ENCODE peak calls at places on chromosomes 6 and 20, in six cellular contexts. One of them, this sample, is unnamed.

GRCh38 chr6:98973571-98973970 is 25.8 kb upstream of the FBXL4 start:
- DNase-seq in fibroblast of lung: no peak
- DNase-seq in mesenchymal stem cell: no peak
- DNase-seq in SK-N-SH: no peak
- DNase-seq in H1: no peak
- DNase-seq in A549: no peak
- DNase-seq in this sample: no peak

GRCh38 chr20:40255368-40255767 is 433.7 kb downstream of the MAFB start:
- DNase-seq in fibroblast of lung: no peak
- DNase-seq in A549: no peak
- DNase-seq in SK-N-SH: no peak
- DNase-seq in mesenchymal stem cell: no peak
- DNase-seq in H1: no peak
- DNase-seq in this sample: no peak

GRCh38 chr20:48217191-48217590 is 431.9 kb upstream of the SULF2 start:
- DNase-seq in fibroblast of lung: no peak
- DNase-seq in H1: no peak
- DNase-seq in A549: no peak
- DNase-seq in SK-N-SH: no peak
- DNase-seq in mesenchymal stem cell: no peak
- DNase-seq in this sample: no peak

GRCh38 chr20:63087872-63088680 is 81.3 kb upstream of the BHLHE23 start:
- DNase-seq in fibroblast of lung: no peak
- DNase-seq in H1: no peak
- DNase-seq in mesenchymal stem cell: no peak
- DNase-seq in A549: no peak
- DNase-seq in SK-N-SH: no peak
- DNase-seq in this sample: no peak

GRCh38 chr6:39377530-39377929 is 55.0 kb upstream of the KCNK16 start:
- DNase-seq in A549: peak; percentile 42
- DNase-seq in fibroblast of lung: peak; percentile 63
- DNase-seq in H1: peak; percentile 60
- DNase-seq in SK-N-SH: peak; percentile 79
- DNase-seq in mesenchymal stem cell: peak; percentile 85
- DNase-seq in this sample: peak; percentile 54

GRCh38 chr6:170132011-170132521 is 158.8 kb downstream of the DLL1 start:
- DNase-seq in SK-N-SH: no peak
- DNase-seq in mesenchymal stem cell: no peak
- DNase-seq in fibroblast of lung: no peak
- DNase-seq in H1: no peak
- DNase-seq in A549: no peak
- DNase-seq in this sample: no peak

GRCh38 chr20:44074252-44075151 is 112.5 kb downstream of the JPH2 start:
- DNase-seq in H1: no peak
- DNase-seq in mesenchymal stem cell: peak; percentile 63
- DNase-seq in fibroblast of lung: peak; percentile 68
- DNase-seq in SK-N-SH: peak; percentile 86
- DNase-seq in A549: no peak
- DNase-seq in this sample: no peak

GRCh38 chr6:95365454-95365853 is 211.9 kb upstream of the MANEA start:
- DNase-seq in H1: no peak
- DNase-seq in A549: no peak
- DNase-seq in SK-N-SH: no peak
- DNase-seq in fibroblast of lung: no peak
- DNase-seq in mesenchymal stem cell: no peak
- DNase-seq in this sample: no peak

GRCh38 chr6:138088307-138088744 is 18.9 kb downstream of the PERP start:
- DNase-seq in mesenchymal stem cell: peak; percentile 91
- DNase-seq in A549: peak; percentile 84
- DNase-seq in SK-N-SH: no peak
- DNase-seq in H1: no peak
- DNase-seq in fibroblast of lung: peak; percentile 90
- DNase-seq in this sample: no peak

GRCh38 chr6:27605401-27606342 is 132.8 kb upstream of the ZNF184 start:
- DNase-seq in SK-N-SH: no peak
- DNase-seq in mesenchymal stem cell: peak; percentile 85
- DNase-seq in fibroblast of lung: peak; percentile 77
- DNase-seq in A549: peak; percentile 91
- DNase-seq in H1: peak; percentile 84
- DNase-seq in this sample: no peak

GRCh38 chr20:30487947-30488926 is 769.2 kb upstream of the DEFB115 start:
- DNase-seq in H1: no peak
- DNase-seq in mesenchymal stem cell: no peak
- DNase-seq in SK-N-SH: no peak
- DNase-seq in A549: no peak
- DNase-seq in fibroblast of lung: no peak
- DNase-seq in this sample: no peak

GRCh38 chr6:7300890-7301289 is 12.1 kb downstream of the SSR1 start:
- DNase-seq in mesenchymal stem cell: no peak
- DNase-seq in A549: no peak
- DNase-seq in H1: no peak
- DNase-seq in fibroblast of lung: no peak
- DNase-seq in SK-N-SH: no peak
- DNase-seq in this sample: no peak

GRCh38 chr20:63011798-63012197 is 5.0 kb upstream of the BHLHE23 start:
- DNase-seq in mesenchymal stem cell: no peak
- DNase-seq in fibroblast of lung: no peak
- DNase-seq in SK-N-SH: no peak
- DNase-seq in A549: no peak
- DNase-seq in H1: no peak
- DNase-seq in this sample: no peak

DNA sequence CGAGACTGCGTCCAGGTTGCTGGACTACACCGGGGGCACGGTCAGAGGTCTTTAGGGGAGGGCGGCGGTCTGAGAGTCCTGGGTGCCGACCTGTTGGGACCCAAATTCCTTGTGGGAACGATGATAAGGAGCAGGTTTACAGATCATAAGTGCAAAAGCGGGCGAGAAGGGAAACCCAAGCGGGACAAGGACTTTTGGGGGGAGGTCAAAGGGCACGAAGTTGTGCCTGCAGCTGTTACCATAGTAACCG is 350 bp upstream of the GNL1 start:
- DNase-seq in fibroblast of lung: no peak
- DNase-seq in H1: peak; percentile 73
- DNase-seq in A549: no peak
- DNase-seq in SK-N-SH: no peak
- DNase-seq in mesenchymal stem cell: no peak
- DNase-seq in this sample: peak; percentile 97
- H3K4me3 ChIP-seq in fibroblast of lung: peak overlapping the region; percentile 100
- H3K4me3 ChIP-seq in H1: peak overlapping the region; percentile 90
- H3K4me3 ChIP-seq in A549: peak overlapping the region; percentile 88
- H3K4me3 ChIP-seq in SK-N-SH: peak overlapping the region; percentile 93
- H3K4me3 ChIP-seq in mesenchymal stem cell: peak overlapping the region; percentile 95
- H3K4me3 ChIP-seq in this sample: peak overlapping the region; percentile 90

DNA sequence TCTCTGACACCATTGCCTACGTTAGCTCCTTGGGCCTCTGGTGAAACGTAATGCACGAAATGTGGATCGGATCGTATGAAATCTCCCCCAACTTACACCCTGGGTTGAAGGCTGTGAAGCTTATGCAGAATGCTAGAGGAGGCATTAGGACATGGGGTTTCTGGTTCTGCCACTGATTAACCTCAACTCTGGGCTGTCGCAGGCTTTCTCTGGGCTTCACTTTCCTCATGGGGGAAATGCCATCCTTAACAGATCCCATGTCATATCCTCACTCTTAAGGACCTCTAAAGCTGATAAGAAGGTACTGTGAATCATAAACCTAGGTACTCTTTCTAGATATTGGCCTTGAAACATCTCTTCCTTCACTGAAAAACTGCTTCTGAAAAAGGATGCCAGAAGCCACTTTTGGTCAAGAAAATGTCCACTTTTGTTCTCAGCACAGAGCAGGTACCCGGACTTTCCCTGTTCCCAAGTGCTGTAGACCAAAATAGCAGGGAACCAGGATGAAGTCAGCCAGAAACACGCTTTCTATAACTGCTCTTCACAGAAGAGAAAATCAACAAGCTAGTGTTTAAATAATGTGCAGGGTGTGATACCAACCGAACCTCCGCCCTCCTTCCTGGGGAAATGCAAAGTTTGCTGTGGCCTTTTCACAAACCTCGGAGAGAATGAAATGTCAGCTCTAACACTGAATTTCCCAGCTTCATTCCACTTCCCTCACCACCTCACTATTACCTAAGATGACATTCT is 118.9 kb downstream of the BACH2 start:
- DNase-seq in SK-N-SH: no peak
- DNase-seq in mesenchymal stem cell: no peak
- DNase-seq in A549: no peak
- DNase-seq in H1: no peak
- DNase-seq in fibroblast of lung: no peak
- DNase-seq in this sample: no peak
- H3K27ac ChIP-seq in SK-N-SH: no peak overlapping the region
- H3K27ac ChIP-seq in mesenchymal stem cell: no peak overlapping the region
- H3K27ac ChIP-seq in A549: no peak overlapping the region
- H3K27ac ChIP-seq in H1: no peak overlapping the region
- H3K27ac ChIP-seq in fibroblast of lung: no peak overlapping the region
- H3K27ac ChIP-seq in this sample: no peak overlapping the region

GRCh38 chr6:44487611-44488010 is 100.1 kb downstream of the CDC5L start:
- DNase-seq in mesenchymal stem cell: no peak
- DNase-seq in fibroblast of lung: peak; percentile 20
- DNase-seq in SK-N-SH: no peak
- DNase-seq in A549: no peak
- DNase-seq in H1: no peak
- DNase-seq in this sample: no peak

GRCh38 chr6:44493593-44493992 is 106.1 kb downstream of the CDC5L start:
- DNase-seq in A549: no peak
- DNase-seq in mesenchymal stem cell: no peak
- DNase-seq in SK-N-SH: no peak
- DNase-seq in H1: no peak
- DNase-seq in fibroblast of lung: no peak
- DNase-seq in this sample: no peak

GRCh38 chr6:44487002-44487401 is 99.5 kb downstream of the CDC5L start:
- DNase-seq in H1: no peak
- DNase-seq in SK-N-SH: no peak
- DNase-seq in mesenchymal stem cell: no peak
- DNase-seq in fibroblast of lung: no peak
- DNase-seq in A549: no peak
- DNase-seq in this sample: no peak

GRCh38 chr6:44493132-44493531 is 105.6 kb downstream of the CDC5L start:
- DNase-seq in fibroblast of lung: no peak
- DNase-seq in SK-N-SH: no peak
- DNase-seq in A549: no peak
- DNase-seq in H1: no peak
- DNase-seq in mesenchymal stem cell: no peak
- DNase-seq in this sample: no peak

DNA sequence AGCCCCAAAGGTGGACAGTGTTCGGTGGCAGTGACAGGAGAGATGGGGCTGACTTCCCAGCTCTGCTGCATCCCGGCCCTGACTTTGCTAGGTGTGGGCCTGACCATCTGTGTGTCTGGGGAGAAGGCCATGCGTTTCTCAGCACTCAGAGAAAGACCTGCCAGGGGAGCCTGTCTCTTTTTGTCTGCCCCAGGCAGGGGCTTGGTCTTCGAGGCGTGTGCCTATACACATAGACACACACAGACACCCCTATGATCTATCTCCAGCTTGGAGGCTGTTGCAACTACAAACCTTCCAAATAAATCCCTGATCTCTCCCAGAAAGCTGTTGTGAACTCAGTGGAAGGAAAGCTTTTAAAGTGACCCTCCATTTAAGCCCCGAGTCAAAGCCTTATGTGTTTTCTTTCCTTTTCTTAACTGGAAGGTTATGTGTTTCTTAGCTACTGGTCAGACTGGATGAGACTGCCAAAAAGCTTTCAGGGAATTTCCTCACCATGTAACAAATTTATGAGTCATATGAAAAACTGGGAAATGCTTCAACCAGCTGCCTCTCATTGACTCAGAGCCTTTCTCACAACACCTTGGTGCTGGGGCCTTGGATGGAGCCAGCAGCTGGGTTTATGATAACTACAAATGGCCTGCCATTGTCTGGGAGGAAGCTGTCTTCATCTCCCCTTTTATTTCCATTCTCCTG is 102.6 kb downstream of the CDC5L start:
- DNase-seq in H1: no peak
- DNase-seq in fibroblast of lung: peak; percentile 99
- DNase-seq in mesenchymal stem cell: peak; percentile 90
- DNase-seq in SK-N-SH: no peak
- DNase-seq in A549: peak; percentile 64
- DNase-seq in this sample: no peak
- H3K4me2 ChIP-seq in H1: no peak overlapping the region
- H3K4me2 ChIP-seq in fibroblast of lung: peak overlapping the region; percentile 73
- H3K4me2 ChIP-seq in mesenchymal stem cell: peak overlapping the region; percentile 30
- H3K4me2 ChIP-seq in SK-N-SH: peak overlapping the region; percentile 52
- H3K4me2 ChIP-seq in A549: peak overlapping the region; percentile 71
- H3K4me2 ChIP-seq in this sample: no peak overlapping the region

GRCh38 chr6:19356692-19357091 is 480.5 kb upstream of the ID4 start:
- DNase-seq in SK-N-SH: no peak
- DNase-seq in mesenchymal stem cell: no peak
- DNase-seq in H1: no peak
- DNase-seq in A549: no peak
- DNase-seq in fibroblast of lung: peak; percentile 34
- DNase-seq in this sample: no peak

GRCh38 chr6:19349429-19349828 is 487.7 kb upstream of the ID4 start:
- DNase-seq in fibroblast of lung: no peak
- DNase-seq in A549: no peak
- DNase-seq in mesenchymal stem cell: no peak
- DNase-seq in SK-N-SH: no peak
- DNase-seq in H1: no peak
- DNase-seq in this sample: no peak

GRCh38 chr6:19354181-19354580 is 483.0 kb upstream of the ID4 start:
- DNase-seq in H1: no peak
- DNase-seq in mesenchymal stem cell: no peak
- DNase-seq in fibroblast of lung: no peak
- DNase-seq in A549: no peak
- DNase-seq in SK-N-SH: no peak
- DNase-seq in this sample: no peak
- H3K4me3 ChIP-seq in H1: no peak overlapping the region
- H3K4me3 ChIP-seq in mesenchymal stem cell: no peak overlapping the region
- H3K4me3 ChIP-seq in fibroblast of lung: no peak overlapping the region
- H3K4me3 ChIP-seq in A549: no peak overlapping the region
- H3K4me3 ChIP-seq in SK-N-SH: no peak overlapping the region
- H3K4me3 ChIP-seq in this sample: no peak overlapping the region

GRCh38 chr6:26536571-26537159 is 1.5 kb upstream of the HMGN4 start:
- DNase-seq in H1: no peak
- DNase-seq in A549: peak; percentile 50
- DNase-seq in SK-N-SH: peak; percentile 41
- DNase-seq in fibroblast of lung: peak; percentile 79
- DNase-seq in mesenchymal stem cell: peak; percentile 82
- DNase-seq in this sample: peak; percentile 92

GRCh38 chr6:26537846-26538571 is at the start of gene HMGN4:
- DNase-seq in mesenchymal stem cell: peak; percentile 95
- DNase-seq in A549: peak; percentile 90
- DNase-seq in fibroblast of lung: peak; percentile 87
- DNase-seq in H1: no peak
- DNase-seq in SK-N-SH: peak; percentile 87
- DNase-seq in this sample: peak; percentile 95

GRCh38 chr6:26538572-26538902 is 371 bp downstream of the HMGN4 start:
- DNase-seq in H1: no peak
- DNase-seq in fibroblast of lung: no peak
- DNase-seq in SK-N-SH: no peak
- DNase-seq in A549: no peak
- DNase-seq in mesenchymal stem cell: no peak
- DNase-seq in this sample: no peak

GRCh38 chr6:26537160-26537845 is 863 bp upstream of the HMGN4 start:
- DNase-seq in SK-N-SH: peak; percentile 78
- DNase-seq in H1: no peak
- DNase-seq in A549: peak; percentile 97
- DNase-seq in fibroblast of lung: peak; percentile 95
- DNase-seq in mesenchymal stem cell: peak; percentile 91
- DNase-seq in this sample: peak; percentile 98

GRCh38 chr6:26538936-26539615 is 910 bp downstream of the HMGN4 start:
- DNase-seq in SK-N-SH: no peak
- DNase-seq in H1: no peak
- DNase-seq in mesenchymal stem cell: peak; percentile 33
- DNase-seq in fibroblast of lung: no peak
- DNase-seq in A549: peak; percentile 21
- DNase-seq in this sample: no peak
- H3K27ac ChIP-seq in SK-N-SH: peak overlapping the region; percentile 96
- H3K27ac ChIP-seq in H1: peak overlapping the region; percentile 84
- H3K27ac ChIP-seq in mesenchymal stem cell: peak overlapping the region; percentile 98
- H3K27ac ChIP-seq in fibroblast of lung: peak overlapping the region; percentile 77
- H3K27ac ChIP-seq in A549: peak overlapping the region; percentile 85
- H3K27ac ChIP-seq in this sample: peak overlapping the region; percentile 91

This sample was measured in Karpas-422.